ENCODE peak calls at places on chromosomes 7 and 10, in six cellular contexts. S is bronchial epithelial cell, H is glutamatergic neuron, R is tibial nerve, C is mucosa of descending colon, N is lower leg skin. P is an unnamed sample.

GRCh38 chr7:17802056-17802455 is 138.2 kb downstream of the SNX13 start:
- DNase-seq in C (no peak), N (no peak), H (no peak), R (no peak), S (peak), P (no peak)

GRCh38 chr7:28062197-28062988 is 118.2 kb downstream of the JAZF1 start:
- DNase-seq in S (peak), R (peak), H (peak), C (no peak), N (no peak), P (peak)

GRCh38 chr7:55963584-55964168 is 709 bp upstream of the NIPSNAP2 start:
- DNase-seq in H (no peak), R (no peak), C (no peak), S (no peak), N (no peak), P (no peak)

GRCh38 chr10:61628875-61629513 is 33.7 kb upstream of the CABCOCO1 start:
- DNase-seq in S (peak), N (peak), R (no peak), H (no peak), C (no peak), P (peak)

GRCh38 chr7:29748286-29749099 is 57.8 kb upstream of the WIPF3 start:
- DNase-seq in R (no peak), C (no peak), S (peak), N (no peak), H (no peak), P (no peak)

GRCh38 chr7:105439174-105439893 is 50.6 kb upstream of the SRPK2 start:
- DNase-seq in R (no peak), H (no peak), S (peak), N (no peak), C (no peak), P (no peak)

GRCh38 chr7:159067870-159068787 is 76.5 kb downstream of the VIPR2 start:
- DNase-seq in R (peak), C (peak), N (no peak), H (no peak), S (no peak), P (no peak)

GRCh38 chr7:151247611-151248176 is 800 bp downstream of the SMARCD3 start:
- DNase-seq in C (no peak), H (no peak), N (no peak), R (no peak), S (no peak), P (no peak)

GRCh38 chr10:82622478-82622877 is 747.5 kb downstream of the NRG3 start:
- DNase-seq in R (no peak), N (no peak), H (no peak), C (no peak), S (no peak), P (no peak)

GRCh38 chr10:62153191-62153590 is 115.5 kb downstream of the RTKN2 start:
- DNase-seq in S (peak), C (no peak), R (no peak), N (no peak), H (no peak), P (no peak)

GRCh38 chr7:34313289-34313688 is 344.7 kb upstream of the NPSR1 start:
- DNase-seq in H (no peak), N (no peak), C (no peak), R (no peak), S (no peak), P (no peak)

GRCh38 chr10:16952010-16952550 is 134.9 kb upstream of the RSU1 start:
- DNase-seq in H (no peak), N (no peak), R (no peak), S (no peak), C (no peak), P (no peak)

GRCh38 chr7:4162845-4163564 is 519.1 kb upstream of the FOXK1 start:
- DNase-seq in N (no peak), H (no peak), R (no peak), S (no peak), C (no peak), P (no peak)

GRCh38 chr10:27256790-27257189 is 16.2 kb upstream of the ACBD5 start:
- DNase-seq in S (no peak), N (no peak), R (no peak), H (peak), C (no peak), P (no peak)

GRCh38 chr7:2820508-2820934 is 23.6 kb downstream of the GNA12 start:
- DNase-seq in R (peak), N (peak), C (peak), S (peak), H (no peak), P (peak)

GRCh38 chr7:40749877-40750276 is 615.1 kb downstream of the SUGCT start:
- DNase-seq in S (no peak), R (no peak), H (no peak), N (no peak), C (no peak), P (no peak)

GRCh38 chr7:46321556-46322205 is 400.6 kb upstream of the IGFBP3 start:
- DNase-seq in S (no peak), R (no peak), H (no peak), N (no peak), C (no peak), P (no peak)

GRCh38 chr7:111164442-111164841 is 73.5 kb downstream of the LRRN3 start:
- DNase-seq in R (no peak), C (no peak), N (no peak), H (no peak), S (no peak), P (no peak)

GRCh38 chr7:128704909-128705308 is 32.8 kb downstream of the GARIN1A start:
- DNase-seq in R (no peak), H (no peak), C (no peak), S (no peak), N (no peak), P (no peak)

GRCh38 chr7:18960735-18961134 is 156.7 kb downstream of the TWIST1 start:
- DNase-seq in C (no peak), N (no peak), R (no peak), S (no peak), H (no peak), P (no peak)

GRCh38 chr7:5094641-5095040 is 49.0 kb downstream of the RBAK start:
- DNase-seq in C (no peak), H (no peak), R (no peak), N (no peak), S (no peak), P (no peak)

GRCh38 chr10:77664018-77664417 is 26.4 kb upstream of the KCNMA1 start:
- DNase-seq in H (no peak), N (no peak), C (no peak), R (no peak), S (no peak), P (no peak)

GRCh38 chr10:91474009-91474408 is 63.9 kb downstream of the HECTD2 start:
- DNase-seq in C (no peak), S (no peak), R (no peak), H (no peak), N (no peak), P (no peak)

GRCh38 chr7:101869901-101870290 is 52.5 kb downstream of the CUX1 start:
- DNase-seq in H (no peak), C (no peak), R (no peak), N (no peak), S (no peak), P (no peak)

GRCh38 chr10:128066954-128067382 is 59.3 kb downstream of the MKI67 start:
- DNase-seq in S (no peak), N (no peak), C (no peak), R (peak), H (no peak), P (peak)

GRCh38 chr7:41438919-41439882 is 263.7 kb downstream of the INHBA start:
- DNase-seq in C (no peak), S (no peak), N (no peak), H (no peak), R (no peak), P (no peak)

GRCh38 chr10:47295411-47295810 is 4.6 kb upstream of the GDF10 start:
- DNase-seq in N (no peak), H (no peak), R (no peak), S (no peak), C (no peak), P (no peak)

GRCh38 chr10:122142652-122143237 is 128.4 kb upstream of the BTBD16 start:
- DNase-seq in H (peak), S (no peak), C (no peak), R (no peak), N (no peak), P (no peak)

GRCh38 chr7:90817846-90818245 is 221.7 kb downstream of the CDK14 start:
- DNase-seq in H (no peak), S (no peak), C (no peak), N (no peak), R (no peak), P (no peak)

GRCh38 chr7:107105591-107106245 is 61.2 kb downstream of the PRKAR2B start:
- DNase-seq in S (no peak), C (no peak), H (no peak), N (no peak), R (no peak), P (no peak)

GRCh38 chr10:17276756-17277424 is 48.8 kb downstream of the VIM start:
- DNase-seq in S (peak), C (no peak), H (no peak), R (no peak), N (no peak), P (no peak)

DNA sequence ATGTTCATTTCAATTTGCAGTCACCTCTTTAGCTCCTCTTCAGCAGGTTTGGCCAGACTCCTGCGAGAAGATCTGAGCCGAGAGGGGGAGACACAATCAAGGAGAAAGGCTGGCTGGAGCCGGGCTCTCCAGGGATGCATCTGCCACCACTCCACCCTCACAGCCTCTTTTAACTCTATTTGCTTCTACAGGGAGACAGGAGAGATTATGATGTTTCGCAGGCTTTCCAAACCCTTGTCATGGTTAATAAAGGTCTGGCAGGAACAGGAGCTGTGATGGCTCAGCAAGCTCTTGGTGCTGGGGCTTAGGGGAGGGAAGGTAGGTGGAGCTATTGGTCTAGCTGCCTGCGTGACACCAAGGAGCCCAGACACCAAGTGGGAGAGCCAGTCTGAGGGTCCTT is 448.1 kb upstream of the PODXL start:
- DNase-seq in S (peak), C (no peak), N (no peak), H (no peak), R (no peak), P (no peak)
- TF ChIP-seq CTCF in S (no peak), C (no peak), N (no peak), H (no peak), R (no peak), P (no peak)

DNA sequence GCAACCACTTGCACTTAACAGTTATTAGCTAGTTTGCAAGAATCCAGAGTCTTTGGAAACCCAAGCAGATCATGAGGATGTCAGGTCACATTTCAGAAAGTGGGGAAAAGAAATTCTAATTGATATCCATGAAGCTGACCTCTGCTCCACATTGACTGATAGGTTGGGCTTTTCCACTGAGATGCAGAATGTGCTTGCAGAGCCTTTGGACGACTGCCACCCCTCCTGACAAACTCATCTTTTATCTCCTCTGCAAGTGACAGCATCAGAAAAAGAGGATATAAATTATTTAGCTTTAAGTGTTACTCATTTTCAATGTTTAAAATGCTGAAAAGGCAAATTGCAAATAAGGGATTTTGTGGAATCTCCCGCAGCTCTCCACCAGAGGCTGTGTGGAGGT is 75.3 kb downstream of the C10orf90 start:
- DNase-seq in H (no peak), N (no peak), R (no peak), C (no peak), S (no peak), P (no peak)
- TF ChIP-seq CTCF in H (no peak), N (no peak), R (no peak), C (no peak), S (no peak), P (no peak)

DNA sequence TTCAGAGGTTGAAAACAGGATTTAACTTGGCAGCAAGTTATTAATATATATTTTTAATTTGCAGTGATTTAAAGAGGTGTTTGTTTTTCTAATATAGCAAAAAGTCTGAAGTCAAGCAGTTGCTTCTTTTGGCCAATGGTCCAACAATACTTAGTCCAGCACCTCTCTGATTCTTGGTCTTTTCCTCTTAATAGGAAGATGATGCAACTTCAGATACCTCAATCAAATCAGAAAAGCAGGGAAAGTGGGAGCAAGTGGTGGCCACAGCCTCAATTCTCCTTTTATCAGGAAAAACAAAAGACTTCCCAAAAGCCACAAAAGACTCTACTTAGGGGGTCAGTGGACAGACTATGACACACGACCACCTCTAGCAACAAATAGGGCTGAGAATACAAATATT is 133.6 kb upstream of the LRGUK start:
- DNase-seq in S (no peak), N (no peak), H (no peak), R (no peak), C (no peak), P (no peak)
- TF ChIP-seq CTCF in S (no peak), N (no peak), H (no peak), R (no peak), C (no peak), P (no peak)

DNA sequence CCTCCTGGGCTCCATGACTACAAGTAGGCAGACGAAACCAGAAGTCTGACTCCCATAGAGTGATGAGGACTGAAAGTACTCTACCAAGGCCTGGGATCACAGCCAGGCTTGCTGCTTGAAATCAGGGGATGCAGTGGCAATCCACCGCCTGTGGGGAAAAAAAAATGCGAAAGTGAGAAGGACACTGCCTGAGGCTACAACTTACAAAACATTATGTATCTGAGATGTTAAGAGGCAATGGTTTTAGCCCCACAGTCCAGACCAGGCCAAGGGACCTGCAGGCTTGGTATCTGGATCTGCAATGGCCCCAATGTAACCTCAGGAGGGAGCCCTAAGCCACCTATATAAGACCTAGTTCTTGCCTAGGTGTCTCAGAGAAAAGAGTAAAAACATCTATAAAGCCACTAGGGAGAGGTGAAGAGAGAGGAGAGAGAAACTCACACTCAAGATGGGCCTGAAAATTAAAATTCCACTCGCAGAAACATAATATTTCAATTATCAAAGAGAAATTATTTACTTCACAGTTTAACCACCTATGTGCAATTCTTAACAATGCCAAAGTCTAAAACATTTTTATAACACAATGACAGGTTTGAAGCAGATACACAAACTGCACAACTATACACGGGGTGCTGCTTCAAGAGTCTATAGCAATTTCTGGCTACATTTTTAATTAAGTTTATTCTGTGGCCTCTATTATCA is 13.9 kb downstream of the DNAJC1 start:
- DNase-seq in S (peak), C (no peak), H (peak), N (no peak), R (no peak), P (no peak)
- TF ChIP-seq CTCF in S (peak), C (peak), H (peak), N (no peak), R (no peak), P (no peak)

GRCh38 chr10:3067859-3068179 is 471 bp downstream of the PFKP start:
- DNase-seq in C (no peak), R (no peak), N (no peak), H (no peak), S (no peak), P (no peak)

GRCh38 chr10:3068968-3069737 is 1.8 kb downstream of the PFKP start:
- DNase-seq in N (no peak), H (peak), R (no peak), C (no peak), S (no peak), P (no peak)

GRCh38 chr10:3067045-3067858 is at the start of gene PFKP:
- DNase-seq in S (no peak), H (peak), N (no peak), C (peak), R (no peak), P (no peak)

GRCh38 chr10:3069876-3070275 is 2.5 kb downstream of the PFKP start:
- DNase-seq in C (no peak), N (no peak), S (no peak), H (no peak), R (no peak), P (no peak)

DNA sequence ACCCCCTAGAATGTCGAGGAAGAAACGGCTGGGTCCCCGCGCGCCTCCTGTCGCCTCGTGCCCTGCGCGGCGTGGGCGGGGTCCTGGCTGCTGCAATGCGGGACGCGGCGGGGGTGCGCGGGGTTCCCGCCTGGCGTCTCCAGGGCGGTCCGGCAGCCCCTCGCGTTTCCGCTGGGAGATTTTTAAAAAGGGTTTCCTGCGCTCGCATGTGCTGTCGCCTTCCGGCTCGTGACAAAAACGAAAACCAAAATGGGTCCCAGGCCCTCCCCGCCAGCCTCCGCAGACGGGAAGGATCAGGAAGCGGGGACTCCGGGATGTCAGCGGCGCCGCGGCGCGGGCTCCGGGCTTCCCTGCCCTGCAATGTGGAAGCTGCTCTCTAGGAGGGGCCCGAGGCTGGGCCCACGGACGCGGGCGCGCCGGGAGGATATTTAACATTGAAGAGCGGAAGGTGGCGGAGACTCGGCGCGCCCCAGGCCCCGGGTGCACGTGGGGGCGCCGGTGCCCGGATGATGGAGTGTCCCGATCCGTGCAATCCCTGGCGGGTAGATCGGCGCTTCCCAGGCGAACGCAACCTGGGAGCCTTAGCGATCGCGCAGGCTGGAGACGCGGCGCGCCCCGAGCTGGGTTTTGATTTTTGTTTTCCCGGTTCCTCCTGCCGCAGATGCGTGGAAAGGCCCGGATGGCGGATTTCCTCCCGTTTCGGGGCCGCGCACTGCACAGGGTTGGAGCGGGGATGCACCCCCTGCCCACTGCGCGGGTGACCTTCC is 1.0 kb downstream of the PFKP start:
- DNase-seq in R (peak), C (peak), N (peak), H (peak), S (no peak), P (no peak)
- TF ChIP-seq CTCF in R (no peak), C (no peak), N (no peak), H (peak), S (peak), P (no peak)

GRCh38 chr10:80444646-80445319 is 9.3 kb upstream of the TSPAN14 start:
- DNase-seq in H (no peak), C (no peak), N (no peak), R (peak), S (peak), P (no peak)

GRCh38 chr10:80442879-80443278 is 11.2 kb upstream of the TSPAN14 start:
- DNase-seq in R (no peak), S (no peak), N (no peak), H (no peak), C (no peak), P (no peak)

GRCh38 chr10:80444124-80444523 is 10.0 kb upstream of the TSPAN14 start:
- DNase-seq in R (no peak), S (no peak), C (no peak), N (no peak), H (no peak), P (no peak)

GRCh38 chr10:80441831-80442230 is 12.3 kb upstream of the TSPAN14 start:
- DNase-seq in N (no peak), S (no peak), R (no peak), C (no peak), H (no peak), P (no peak)

GRCh38 chr10:80443531-80443974 is 10.6 kb upstream of the TSPAN14 start:
- DNase-seq in N (no peak), S (no peak), C (no peak), H (peak), R (no peak), P (no peak)
- TF ChIP-seq CTCF in N (no peak), S (peak), C (peak), H (peak), R (peak), P (no peak)

P was measured in omental fat pad.